ENCODE peak calls at places on chromosomes 7 and 10, in six cellular contexts. H is NCI-H2227 treated with DMSO at 0.1 percent for 48 hours; B is DMS 273 treated with DMSO at 0.1 percent for 48 hours; Q is NCI-H2171 treated with DMSO at 0.1 percent for 48 hours; I is CD8-positive, alpha-beta memory T cell; P is hypothalamus. V is an unnamed sample.
A peak's percentile ranks its signal among the peaks of the same experiment; 100 is the strongest.

GRCh38 chr10:29828978-29829377 is 194.2 kb upstream of the SVIL start:
- DNase-seq in H (no peak), B (no peak), Q (no peak), I (no peak), P (no peak), V (no peak)

GRCh38 chr10:70352401-70353097 is 29.9 kb downstream of the LRRC20 start:
- DNase-seq in H (no peak), B (no peak), Q (no peak), I (no peak), P (no peak), V (no peak)

GRCh38 chr10:129962092-129962494 is 2.0 kb downstream of the EBF3 start:
- DNase-seq in H (no peak), B (no peak), Q (no peak), I (no peak), P (no peak), V (no peak)

GRCh38 chr7:44994877-44995554 is 5.0 kb upstream of the CCM2 start:
- DNase-seq in H (no peak), B (no peak), Q (no peak), I (no peak), P (no peak), V (no peak)

GRCh38 chr10:62379394-62379793 is 5.2 kb downstream of the ZNF365 start:
- DNase-seq in H (no peak), B (no peak), Q (no peak), I (no peak), P (peak; percentile 34), V (no peak)

GRCh38 chr10:67015225-67015624 is 89.4 kb downstream of the LRRTM3 start:
- DNase-seq in H (no peak), B (no peak), Q (no peak), I (no peak), P (no peak), V (no peak)

GRCh38 chr10:5147255-5147980 is 37.5 kb downstream of the AKR1C8 start:
- DNase-seq in H (no peak), B (no peak), Q (no peak), I (no peak), P (no peak), V (no peak)

GRCh38 chr7:149772821-149773425 is 465 bp downstream of the ZNF467 start:
- DNase-seq in H (no peak), B (no peak), Q (no peak), I (peak; percentile 6), P (no peak), V (peak; percentile 23)

GRCh38 chr10:48504141-48504885 is 100.6 kb downstream of the ARHGAP22 start:
- DNase-seq in H (no peak), B (no peak), Q (no peak), I (no peak), P (no peak), V (no peak)

GRCh38 chr10:78438094-78438906 is 404.6 kb downstream of the RPS24 start:
- DNase-seq in H (no peak), B (no peak), Q (no peak), I (no peak), P (no peak), V (no peak)

GRCh38 chr10:100330128-100330527 is at the start of gene PKD2L1:
- DNase-seq in H (no peak), B (no peak), Q (peak; percentile 14), I (no peak), P (no peak), V (no peak)

GRCh38 chr10:126844406-126844805 is 60.8 kb upstream of the DOCK1 start:
- DNase-seq in H (no peak), B (no peak), Q (no peak), I (no peak), P (no peak), V (no peak)

GRCh38 chr10:3889961-3890522 is 105.0 kb upstream of the KLF6 start:
- DNase-seq in H (no peak), B (no peak), Q (no peak), I (no peak), P (no peak), V (no peak)

GRCh38 chr10:125209591-125210373 is 49.4 kb upstream of the CTBP2 start:
- DNase-seq in H (no peak), B (no peak), Q (no peak), I (no peak), P (peak; percentile 21), V (no peak)

GRCh38 chr7:1579481-1580421 is 9.9 kb upstream of the PSMG3 start:
- DNase-seq in H (peak; percentile 41), B (peak; percentile 45), Q (peak; percentile 50), I (peak; percentile 62), P (peak; percentile 59), V (peak; percentile 59)

GRCh38 chr7:75629042-75629441 is 109.7 kb downstream of the HIP1 start:
- DNase-seq in H (no peak), B (no peak), Q (no peak), I (no peak), P (no peak), V (no peak)

GRCh38 chr10:57946833-57947232 is 320.9 kb downstream of the IPMK start:
- DNase-seq in H (no peak), B (no peak), Q (no peak), I (no peak), P (no peak), V (no peak)

GRCh38 chr10:78817361-78817760 is 251.4 kb upstream of the ZMIZ1 start:
- DNase-seq in H (no peak), B (no peak), Q (no peak), I (no peak), P (no peak), V (no peak)

GRCh38 chr10:104297697-104298660 is 29.0 kb downstream of the GSTO2 start:
- DNase-seq in H (no peak), B (no peak), Q (no peak), I (no peak), P (no peak), V (peak; percentile 30)

GRCh38 chr7:12517451-12517850 is 53.1 kb upstream of the SCIN start:
- DNase-seq in H (no peak), B (no peak), Q (no peak), I (no peak), P (no peak), V (no peak)

GRCh38 chr10:126215767-126216166 is 172.5 kb downstream of the ADAM12 start:
- DNase-seq in H (no peak), B (no peak), Q (no peak), I (no peak), P (no peak), V (no peak)

GRCh38 chr10:26790596-26790995 is 70.2 kb downstream of the ABI1 start:
- DNase-seq in H (no peak), B (no peak), Q (no peak), I (no peak), P (no peak), V (no peak)

GRCh38 chr7:28921822-28922221 is 36.3 kb downstream of the TRIL start:
- DNase-seq in H (peak; percentile 36), B (peak; percentile 40), Q (peak; percentile 73), I (no peak), P (peak; percentile 11), V (no peak)

GRCh38 chr7:40673285-40673684 is 538.5 kb downstream of the SUGCT start:
- DNase-seq in H (no peak), B (no peak), Q (no peak), I (no peak), P (no peak), V (no peak)

GRCh38 chr7:98777051-98777450 is 92.8 kb downstream of the TMEM130 start:
- DNase-seq in H (no peak), B (no peak), Q (no peak), I (no peak), P (no peak), V (no peak)

GRCh38 chr10:125689955-125690569 is 7.1 kb upstream of the TEX36 start:
- DNase-seq in H (no peak), B (no peak), Q (no peak), I (no peak), P (no peak), V (no peak)

GRCh38 chr10:124386186-124387077 is 32.3 kb downstream of the OAT start:
- DNase-seq in H (no peak), B (no peak), Q (no peak), I (no peak), P (no peak), V (no peak)

GRCh38 chr10:125768217-125768616 is 7.4 kb downstream of the MMP21 start:
- DNase-seq in H (peak; percentile 21), B (no peak), Q (peak; percentile 0), I (no peak), P (no peak), V (no peak)

GRCh38 chr10:43461950-43462349 is 25.0 kb downstream of the ZNF487 start:
- DNase-seq in H (peak; percentile 37), B (peak; percentile 14), Q (peak; percentile 67), I (no peak), P (no peak), V (peak; percentile 47)

GRCh38 chr10:104450954-104451353 is 97.3 kb downstream of the CFAP58 start:
- DNase-seq in H (no peak), B (no peak), Q (no peak), I (no peak), P (no peak), V (no peak)